ENCODE peak calls at places on chromosomes 7 and 10, in eight cellular contexts. One of them, this sample, is unnamed.

GRCh38 chr10:7121154-7121797 is 289.6 kb downstream of the SFMBT2 start:
- DNase-seq in OCI-LY7: peak; percentile 78
- DNase-seq in HCT116: peak; percentile 8
- DNase-seq in GM23338: peak; percentile 90
- DNase-seq in hepatocyte: peak; percentile 67
- DNase-seq in SK-N-SH: peak; percentile 77
- DNase-seq in MM.1S: peak; percentile 44
- DNase-seq in GM23248: peak; percentile 38
- DNase-seq in this sample: peak; percentile 51

GRCh38 chr7:7918736-7919448 is 49.7 kb upstream of the GLCCI1 start:
- DNase-seq in OCI-LY7: peak; percentile 17
- DNase-seq in HCT116: no peak
- DNase-seq in GM23338: no peak
- DNase-seq in hepatocyte: no peak
- DNase-seq in SK-N-SH: no peak
- DNase-seq in MM.1S: no peak
- DNase-seq in GM23248: no peak
- DNase-seq in this sample: no peak

GRCh38 chr7:108097703-108098102 is 32.5 kb downstream of the LAMB4 start:
- DNase-seq in OCI-LY7: peak; percentile 2
- DNase-seq in HCT116: peak; percentile 19
- DNase-seq in GM23338: peak; percentile 57
- DNase-seq in hepatocyte: no peak
- DNase-seq in SK-N-SH: peak; percentile 59
- DNase-seq in MM.1S: no peak
- DNase-seq in GM23248: peak; percentile 31
- DNase-seq in this sample: peak; percentile 59

GRCh38 chr7:156152380-156152779 is 340.1 kb upstream of the SHH start:
- DNase-seq in OCI-LY7: no peak
- DNase-seq in HCT116: no peak
- DNase-seq in GM23338: no peak
- DNase-seq in hepatocyte: peak; percentile 55
- DNase-seq in SK-N-SH: no peak
- DNase-seq in MM.1S: no peak
- DNase-seq in GM23248: no peak
- DNase-seq in this sample: peak; percentile 17

GRCh38 chr7:34823650-34824258 is 165.7 kb downstream of the NPSR1 start:
- DNase-seq in OCI-LY7: peak; percentile 36
- DNase-seq in HCT116: peak; percentile 41
- DNase-seq in GM23338: peak; percentile 72
- DNase-seq in hepatocyte: peak; percentile 68
- DNase-seq in SK-N-SH: peak; percentile 66
- DNase-seq in MM.1S: peak; percentile 72
- DNase-seq in GM23248: peak; percentile 59
- DNase-seq in this sample: peak; percentile 67

GRCh38 chr7:69147631-69148030 is 450.6 kb upstream of the AUTS2 start:
- DNase-seq in OCI-LY7: no peak
- DNase-seq in HCT116: no peak
- DNase-seq in GM23338: no peak
- DNase-seq in hepatocyte: no peak
- DNase-seq in SK-N-SH: no peak
- DNase-seq in MM.1S: no peak
- DNase-seq in GM23248: no peak
- DNase-seq in this sample: no peak

GRCh38 chr10:30039567-30039966 is 19.8 kb downstream of the JCAD start:
- DNase-seq in OCI-LY7: no peak
- DNase-seq in HCT116: no peak
- DNase-seq in GM23338: no peak
- DNase-seq in hepatocyte: no peak
- DNase-seq in SK-N-SH: peak; percentile 60
- DNase-seq in MM.1S: no peak
- DNase-seq in GM23248: no peak
- DNase-seq in this sample: no peak

GRCh38 chr7:2190531-2190930 is 42.2 kb downstream of the MAD1L1 start:
- DNase-seq in OCI-LY7: no peak
- DNase-seq in HCT116: no peak
- DNase-seq in GM23338: no peak
- DNase-seq in hepatocyte: no peak
- DNase-seq in SK-N-SH: no peak
- DNase-seq in MM.1S: no peak
- DNase-seq in GM23248: peak; percentile 60
- DNase-seq in this sample: no peak

GRCh38 chr7:151621961-151622360 is 102.3 kb upstream of the RHEB start:
- DNase-seq in OCI-LY7: no peak
- DNase-seq in HCT116: no peak
- DNase-seq in GM23338: no peak
- DNase-seq in hepatocyte: no peak
- DNase-seq in SK-N-SH: no peak
- DNase-seq in MM.1S: no peak
- DNase-seq in GM23248: no peak
- DNase-seq in this sample: no peak

GRCh38 chr10:121041499-121041898 is 190.3 kb downstream of the WDR11 start:
- DNase-seq in OCI-LY7: no peak
- DNase-seq in HCT116: no peak
- DNase-seq in GM23338: no peak
- DNase-seq in hepatocyte: no peak
- DNase-seq in SK-N-SH: no peak
- DNase-seq in MM.1S: no peak
- DNase-seq in GM23248: no peak
- DNase-seq in this sample: no peak

GRCh38 chr10:121041906-121042305 is 190.7 kb downstream of the WDR11 start:
- DNase-seq in OCI-LY7: no peak
- DNase-seq in HCT116: no peak
- DNase-seq in GM23338: no peak
- DNase-seq in hepatocyte: no peak
- DNase-seq in SK-N-SH: no peak
- DNase-seq in MM.1S: no peak
- DNase-seq in GM23248: no peak
- DNase-seq in this sample: peak; percentile 5

GRCh38 chr10:121032460-121032859 is 181.3 kb downstream of the WDR11 start:
- DNase-seq in OCI-LY7: no peak
- DNase-seq in HCT116: no peak
- DNase-seq in GM23338: peak; percentile 6
- DNase-seq in hepatocyte: no peak
- DNase-seq in SK-N-SH: no peak
- DNase-seq in MM.1S: no peak
- DNase-seq in GM23248: no peak
- DNase-seq in this sample: no peak

GRCh38 chr10:121033371-121033770 is 182.2 kb downstream of the WDR11 start:
- DNase-seq in OCI-LY7: no peak
- DNase-seq in HCT116: no peak
- DNase-seq in GM23338: no peak
- DNase-seq in hepatocyte: no peak
- DNase-seq in SK-N-SH: no peak
- DNase-seq in MM.1S: no peak
- DNase-seq in GM23248: no peak
- DNase-seq in this sample: no peak

DNA sequence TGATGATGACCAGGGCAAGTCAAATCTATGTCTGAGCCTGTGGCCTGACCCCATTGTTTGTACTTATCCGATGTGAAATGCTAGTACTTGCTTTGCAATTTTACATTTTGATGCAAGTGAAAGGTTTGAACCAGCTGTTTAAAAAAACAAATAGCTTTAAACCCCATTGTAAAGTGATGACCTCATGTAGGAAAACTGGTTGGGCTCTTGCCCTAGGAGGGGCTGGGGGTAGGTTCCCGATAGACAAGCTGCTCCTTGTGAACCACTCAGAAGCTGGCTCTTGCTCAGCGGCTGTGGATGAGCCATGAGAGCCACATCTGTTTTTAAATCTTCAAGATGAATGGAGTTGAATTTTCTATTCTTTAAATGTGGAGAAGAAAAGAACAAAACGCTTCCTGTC is 185.3 kb downstream of the WDR11 start:
- DNase-seq in OCI-LY7: no peak
- DNase-seq in HCT116: no peak
- DNase-seq in GM23338: peak; percentile 24
- DNase-seq in hepatocyte: peak; percentile 63
- DNase-seq in SK-N-SH: no peak
- DNase-seq in MM.1S: no peak
- DNase-seq in GM23248: no peak
- DNase-seq in this sample: no peak
- H3K27ac ChIP-seq in OCI-LY7: no peak overlapping the region
- H3K27ac ChIP-seq in HCT116: no peak overlapping the region
- H3K27ac ChIP-seq in GM23338: no peak overlapping the region
- H3K27ac ChIP-seq in hepatocyte: peak overlapping the region; percentile 54
- H3K27ac ChIP-seq in SK-N-SH: no peak overlapping the region
- H3K27ac ChIP-seq in MM.1S: no peak overlapping the region
- H3K27ac ChIP-seq in GM23248: no peak overlapping the region
- H3K27ac ChIP-seq in this sample: no peak overlapping the region

GRCh38 chr7:90654718-90655427 is 58.8 kb downstream of the CDK14 start:
- DNase-seq in OCI-LY7: no peak
- DNase-seq in HCT116: no peak
- DNase-seq in GM23338: no peak
- DNase-seq in hepatocyte: no peak
- DNase-seq in SK-N-SH: no peak
- DNase-seq in MM.1S: no peak
- DNase-seq in GM23248: no peak
- DNase-seq in this sample: no peak
- H3K9me2 ChIP-seq in OCI-LY7: no peaks in the 10 kb centered on the region
- H3K9me2 ChIP-seq in HCT116: no peaks in the 10 kb centered on the region
- H3K9me2 ChIP-seq in GM23338: no peaks in the 10 kb centered on the region
- H3K9me2 ChIP-seq in hepatocyte: no peaks in the 10 kb centered on the region
- H3K9me2 ChIP-seq in SK-N-SH: no peaks in the 10 kb centered on the region
- H3K9me2 ChIP-seq in MM.1S: no peaks in the 10 kb centered on the region
- H3K9me2 ChIP-seq in GM23248: no peaks in the 10 kb centered on the region
- H3K9me2 ChIP-seq in this sample: no peaks in the 10 kb centered on the region

GRCh38 chr7:123120286-123120685 is 79.5 kb downstream of the SLC13A1 start:
- DNase-seq in OCI-LY7: no peak
- DNase-seq in HCT116: no peak
- DNase-seq in GM23338: no peak
- DNase-seq in hepatocyte: no peak
- DNase-seq in SK-N-SH: no peak
- DNase-seq in MM.1S: no peak
- DNase-seq in GM23248: no peak
- DNase-seq in this sample: no peak
- H3K27ac ChIP-seq in OCI-LY7: no peak overlapping the region
- H3K27ac ChIP-seq in HCT116: no peak overlapping the region
- H3K27ac ChIP-seq in GM23338: no peak overlapping the region
- H3K27ac ChIP-seq in hepatocyte: no peak overlapping the region
- H3K27ac ChIP-seq in SK-N-SH: no peak overlapping the region
- H3K27ac ChIP-seq in MM.1S: no peak overlapping the region
- H3K27ac ChIP-seq in GM23248: no peak overlapping the region
- H3K27ac ChIP-seq in this sample: no peak overlapping the region

DNA sequence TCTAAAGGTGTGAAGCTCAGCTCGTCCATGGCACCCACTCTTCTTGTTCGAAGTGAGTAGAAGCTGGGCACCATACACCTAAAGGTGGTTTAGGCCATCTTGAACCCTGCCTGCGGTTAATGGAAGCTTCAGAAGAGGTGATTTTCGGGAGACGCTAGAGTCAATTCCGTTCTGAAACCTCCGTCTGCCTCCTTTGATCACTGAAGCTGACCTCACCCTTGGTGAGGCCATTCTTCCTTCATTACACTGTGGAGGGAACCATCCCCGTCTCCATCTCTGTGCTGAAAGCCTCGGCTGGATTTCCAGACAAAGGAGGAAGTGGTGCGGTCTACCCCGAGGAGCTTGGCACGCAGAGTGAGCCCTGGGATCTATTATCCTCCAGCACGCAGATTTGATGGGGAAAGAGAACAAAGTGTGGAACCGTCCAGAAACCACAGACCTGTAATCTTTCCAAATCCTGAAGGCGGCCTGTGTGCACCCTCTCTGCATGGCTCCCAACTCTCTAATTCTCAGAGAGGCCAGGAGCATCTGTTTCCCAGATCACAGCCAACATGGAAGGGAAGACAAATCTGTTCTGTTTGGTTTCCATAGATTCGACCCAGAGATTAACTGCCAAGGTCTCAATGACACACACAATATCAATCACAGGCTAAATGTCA is 49.1 kb upstream of the SAMD8 start:
- DNase-seq in OCI-LY7: no peak
- DNase-seq in HCT116: no peak
- DNase-seq in GM23338: no peak
- DNase-seq in hepatocyte: no peak
- DNase-seq in SK-N-SH: peak; percentile 57
- DNase-seq in MM.1S: no peak
- DNase-seq in GM23248: peak; percentile 78
- DNase-seq in this sample: no peak
- H3K9me2 ChIP-seq in OCI-LY7: no peaks in the 10 kb centered on the region
- H3K9me2 ChIP-seq in HCT116: no peaks in the 10 kb centered on the region
- H3K9me2 ChIP-seq in GM23338: no peaks in the 10 kb centered on the region
- H3K9me2 ChIP-seq in hepatocyte: no peaks in the 10 kb centered on the region
- H3K9me2 ChIP-seq in SK-N-SH: no peaks in the 10 kb centered on the region
- H3K9me2 ChIP-seq in MM.1S: no peaks in the 10 kb centered on the region
- H3K9me2 ChIP-seq in GM23248: no peaks in the 10 kb centered on the region
- H3K9me2 ChIP-seq in this sample: no peaks in the 10 kb centered on the region

This sample was measured in PC-3.